ENCODE peak calls at places on chromosomes 16 and 17, in six cellular contexts. One of them, this sample, is unnamed.

GRCh38 chr16:84138824-84139627 is 6.0 kb downstream of the HSDL1 start:
- DNase-seq in stimulated activated CD8-positive, alpha-beta memory T cell treated with anti-CD3 and anti-CD28 coated beads, Interleukin-7, amount 100 ng/mL, for 1 hour: no peak
- DNase-seq in putamen: no peak
- DNase-seq in stimulated activated CD4-positive, alpha-beta T cell treated with anti-CD3 and anti-CD28 coated beads, Interleukin-1b, Interleukin-23, amount 100 ng/mL, for 24 hours: no peak
- DNase-seq in bronchial epithelial cell: no peak
- DNase-seq in smooth muscle cell of the brain vasculature: no peak
- DNase-seq in this sample: no peak

GRCh38 chr16:88560722-88561484 is 9.3 kb upstream of the ZC3H18 start:
- DNase-seq in stimulated activated CD8-positive, alpha-beta memory T cell treated with anti-CD3 and anti-CD28 coated beads, Interleukin-7, amount 100 ng/mL, for 1 hour: no peak
- DNase-seq in stimulated activated CD4-positive, alpha-beta T cell treated with anti-CD3 and anti-CD28 coated beads, Interleukin-1b, Interleukin-23, amount 100 ng/mL, for 24 hours: no peak
- DNase-seq in smooth muscle cell of the brain vasculature: no peak
- DNase-seq in putamen: no peak
- DNase-seq in bronchial epithelial cell: no peak
- DNase-seq in this sample: no peak

GRCh38 chr16:67431077-67431804 is at the start of gene HSD11B2:
- DNase-seq in stimulated activated CD4-positive, alpha-beta T cell treated with anti-CD3 and anti-CD28 coated beads, Interleukin-1b, Interleukin-23, amount 100 ng/mL, for 24 hours: no peak
- DNase-seq in putamen: no peak
- DNase-seq in bronchial epithelial cell: peak
- DNase-seq in smooth muscle cell of the brain vasculature: no peak
- DNase-seq in stimulated activated CD8-positive, alpha-beta memory T cell treated with anti-CD3 and anti-CD28 coated beads, Interleukin-7, amount 100 ng/mL, for 1 hour: no peak
- DNase-seq in this sample: no peak

GRCh38 chr16:27235055-27235937 is 32.0 kb downstream of the KDM8 start:
- DNase-seq in putamen: peak
- DNase-seq in smooth muscle cell of the brain vasculature: peak
- DNase-seq in stimulated activated CD4-positive, alpha-beta T cell treated with anti-CD3 and anti-CD28 coated beads, Interleukin-1b, Interleukin-23, amount 100 ng/mL, for 24 hours: no peak
- DNase-seq in stimulated activated CD8-positive, alpha-beta memory T cell treated with anti-CD3 and anti-CD28 coated beads, Interleukin-7, amount 100 ng/mL, for 1 hour: peak
- DNase-seq in bronchial epithelial cell: peak
- DNase-seq in this sample: peak

GRCh38 chr17:57366177-57366557 is 109.8 kb downstream of the MSI2 start:
- DNase-seq in putamen: no peak
- DNase-seq in stimulated activated CD8-positive, alpha-beta memory T cell treated with anti-CD3 and anti-CD28 coated beads, Interleukin-7, amount 100 ng/mL, for 1 hour: no peak
- DNase-seq in bronchial epithelial cell: no peak
- DNase-seq in stimulated activated CD4-positive, alpha-beta T cell treated with anti-CD3 and anti-CD28 coated beads, Interleukin-1b, Interleukin-23, amount 100 ng/mL, for 24 hours: no peak
- DNase-seq in smooth muscle cell of the brain vasculature: no peak
- DNase-seq in this sample: no peak

GRCh38 chr17:7019839-7020519 is 2.9 kb upstream of the BCL6B start:
- DNase-seq in putamen: no peak
- DNase-seq in smooth muscle cell of the brain vasculature: no peak
- DNase-seq in bronchial epithelial cell: no peak
- DNase-seq in stimulated activated CD4-positive, alpha-beta T cell treated with anti-CD3 and anti-CD28 coated beads, Interleukin-1b, Interleukin-23, amount 100 ng/mL, for 24 hours: no peak
- DNase-seq in stimulated activated CD8-positive, alpha-beta memory T cell treated with anti-CD3 and anti-CD28 coated beads, Interleukin-7, amount 100 ng/mL, for 1 hour: no peak
- DNase-seq in this sample: no peak

GRCh38 chr17:14356043-14356637 is 55.3 kb downstream of the HS3ST3B1 start:
- DNase-seq in putamen: no peak
- DNase-seq in stimulated activated CD8-positive, alpha-beta memory T cell treated with anti-CD3 and anti-CD28 coated beads, Interleukin-7, amount 100 ng/mL, for 1 hour: no peak
- DNase-seq in smooth muscle cell of the brain vasculature: no peak
- DNase-seq in bronchial epithelial cell: no peak
- DNase-seq in stimulated activated CD4-positive, alpha-beta T cell treated with anti-CD3 and anti-CD28 coated beads, Interleukin-1b, Interleukin-23, amount 100 ng/mL, for 24 hours: no peak
- DNase-seq in this sample: no peak

GRCh38 chr16:3580686-3581085 is 3.5 kb upstream of the NLRC3 start:
- DNase-seq in bronchial epithelial cell: peak
- DNase-seq in stimulated activated CD8-positive, alpha-beta memory T cell treated with anti-CD3 and anti-CD28 coated beads, Interleukin-7, amount 100 ng/mL, for 1 hour: no peak
- DNase-seq in stimulated activated CD4-positive, alpha-beta T cell treated with anti-CD3 and anti-CD28 coated beads, Interleukin-1b, Interleukin-23, amount 100 ng/mL, for 24 hours: no peak
- DNase-seq in smooth muscle cell of the brain vasculature: peak
- DNase-seq in putamen: no peak
- DNase-seq in this sample: no peak

GRCh38 chr16:81466351-81466960 is 21.8 kb downstream of the CMIP start:
- DNase-seq in putamen: no peak
- DNase-seq in smooth muscle cell of the brain vasculature: no peak
- DNase-seq in stimulated activated CD8-positive, alpha-beta memory T cell treated with anti-CD3 and anti-CD28 coated beads, Interleukin-7, amount 100 ng/mL, for 1 hour: no peak
- DNase-seq in stimulated activated CD4-positive, alpha-beta T cell treated with anti-CD3 and anti-CD28 coated beads, Interleukin-1b, Interleukin-23, amount 100 ng/mL, for 24 hours: no peak
- DNase-seq in bronchial epithelial cell: peak
- DNase-seq in this sample: no peak

GRCh38 chr17:2844386-2844785 is 48.1 kb downstream of the RAP1GAP2 start:
- DNase-seq in stimulated activated CD8-positive, alpha-beta memory T cell treated with anti-CD3 and anti-CD28 coated beads, Interleukin-7, amount 100 ng/mL, for 1 hour: no peak
- DNase-seq in bronchial epithelial cell: peak
- DNase-seq in putamen: no peak
- DNase-seq in stimulated activated CD4-positive, alpha-beta T cell treated with anti-CD3 and anti-CD28 coated beads, Interleukin-1b, Interleukin-23, amount 100 ng/mL, for 24 hours: no peak
- DNase-seq in smooth muscle cell of the brain vasculature: no peak
- DNase-seq in this sample: no peak

GRCh38 chr16:80806957-80807356 is 2.6 kb upstream of the CDYL2 start:
- DNase-seq in bronchial epithelial cell: peak
- DNase-seq in stimulated activated CD8-positive, alpha-beta memory T cell treated with anti-CD3 and anti-CD28 coated beads, Interleukin-7, amount 100 ng/mL, for 1 hour: no peak
- DNase-seq in stimulated activated CD4-positive, alpha-beta T cell treated with anti-CD3 and anti-CD28 coated beads, Interleukin-1b, Interleukin-23, amount 100 ng/mL, for 24 hours: peak
- DNase-seq in putamen: no peak
- DNase-seq in smooth muscle cell of the brain vasculature: no peak
- DNase-seq in this sample: no peak

GRCh38 chr17:48618366-48618896 is 3.3 kb upstream of the HOXB8 start:
- DNase-seq in bronchial epithelial cell: peak
- DNase-seq in stimulated activated CD8-positive, alpha-beta memory T cell treated with anti-CD3 and anti-CD28 coated beads, Interleukin-7, amount 100 ng/mL, for 1 hour: peak
- DNase-seq in putamen: peak
- DNase-seq in stimulated activated CD4-positive, alpha-beta T cell treated with anti-CD3 and anti-CD28 coated beads, Interleukin-1b, Interleukin-23, amount 100 ng/mL, for 24 hours: peak
- DNase-seq in smooth muscle cell of the brain vasculature: peak
- DNase-seq in this sample: peak

GRCh38 chr17:81241648-81242420 is 2.7 kb downstream of the NDUFAF8 start:
- DNase-seq in stimulated activated CD4-positive, alpha-beta T cell treated with anti-CD3 and anti-CD28 coated beads, Interleukin-1b, Interleukin-23, amount 100 ng/mL, for 24 hours: no peak
- DNase-seq in bronchial epithelial cell: peak
- DNase-seq in putamen: no peak
- DNase-seq in stimulated activated CD8-positive, alpha-beta memory T cell treated with anti-CD3 and anti-CD28 coated beads, Interleukin-7, amount 100 ng/mL, for 1 hour: peak
- DNase-seq in smooth muscle cell of the brain vasculature: no peak
- DNase-seq in this sample: no peak

GRCh38 chr16:30526137-30526822 is at the start of gene ZNF768:
- DNase-seq in stimulated activated CD8-positive, alpha-beta memory T cell treated with anti-CD3 and anti-CD28 coated beads, Interleukin-7, amount 100 ng/mL, for 1 hour: no peak
- DNase-seq in putamen: no peak
- DNase-seq in smooth muscle cell of the brain vasculature: no peak
- DNase-seq in stimulated activated CD4-positive, alpha-beta T cell treated with anti-CD3 and anti-CD28 coated beads, Interleukin-1b, Interleukin-23, amount 100 ng/mL, for 24 hours: no peak
- DNase-seq in bronchial epithelial cell: no peak
- DNase-seq in this sample: peak

GRCh38 chr17:48597492-48597774 is 3.9 kb upstream of the HOXB5 start:
- DNase-seq in smooth muscle cell of the brain vasculature: no peak
- DNase-seq in putamen: no peak
- DNase-seq in bronchial epithelial cell: no peak
- DNase-seq in stimulated activated CD4-positive, alpha-beta T cell treated with anti-CD3 and anti-CD28 coated beads, Interleukin-1b, Interleukin-23, amount 100 ng/mL, for 24 hours: no peak
- DNase-seq in stimulated activated CD8-positive, alpha-beta memory T cell treated with anti-CD3 and anti-CD28 coated beads, Interleukin-7, amount 100 ng/mL, for 1 hour: no peak
- DNase-seq in this sample: no peak

GRCh38 chr17:5331506-5331905 is 49.4 kb downstream of the RABEP1 start:
- DNase-seq in putamen: no peak
- DNase-seq in smooth muscle cell of the brain vasculature: no peak
- DNase-seq in stimulated activated CD8-positive, alpha-beta memory T cell treated with anti-CD3 and anti-CD28 coated beads, Interleukin-7, amount 100 ng/mL, for 1 hour: no peak
- DNase-seq in stimulated activated CD4-positive, alpha-beta T cell treated with anti-CD3 and anti-CD28 coated beads, Interleukin-1b, Interleukin-23, amount 100 ng/mL, for 24 hours: no peak
- DNase-seq in bronchial epithelial cell: no peak
- DNase-seq in this sample: no peak

GRCh38 chr17:5826384-5826783 is 242.1 kb upstream of the NLRP1 start:
- DNase-seq in bronchial epithelial cell: peak
- DNase-seq in stimulated activated CD8-positive, alpha-beta memory T cell treated with anti-CD3 and anti-CD28 coated beads, Interleukin-7, amount 100 ng/mL, for 1 hour: no peak
- DNase-seq in stimulated activated CD4-positive, alpha-beta T cell treated with anti-CD3 and anti-CD28 coated beads, Interleukin-1b, Interleukin-23, amount 100 ng/mL, for 24 hours: no peak
- DNase-seq in smooth muscle cell of the brain vasculature: no peak
- DNase-seq in putamen: no peak
- DNase-seq in this sample: no peak

GRCh38 chr17:12620200-12620720 is 45.4 kb upstream of the MYOCD start:
- DNase-seq in smooth muscle cell of the brain vasculature: peak
- DNase-seq in stimulated activated CD8-positive, alpha-beta memory T cell treated with anti-CD3 and anti-CD28 coated beads, Interleukin-7, amount 100 ng/mL, for 1 hour: no peak
- DNase-seq in bronchial epithelial cell: peak
- DNase-seq in stimulated activated CD4-positive, alpha-beta T cell treated with anti-CD3 and anti-CD28 coated beads, Interleukin-1b, Interleukin-23, amount 100 ng/mL, for 24 hours: no peak
- DNase-seq in putamen: no peak
- DNase-seq in this sample: no peak

This sample was measured in pons.